ENCODE peak calls at places on chromosomes 16 and 17, in seven cellular contexts. X, D, B, E, I, F and K are unnamed samples.
A peak's percentile ranks its signal among the peaks of the same experiment; 100 is the strongest.

GRCh38 chr16:85303354-85303883 is 191.1 kb upstream of the CIBAR2 start:
- DNase-seq in F (peak; percentile 28), B (peak; percentile 92), E (peak; percentile 95), X (peak; percentile 65), I (peak; percentile 81), D (no peak), K (no peak)

GRCh38 chr17:51860934-51861561 is 297.5 kb downstream of the CA10 start:
- DNase-seq in B (peak; percentile 32), D (no peak), I (peak; percentile 50), F (peak; percentile 44), X (peak; percentile 18), E (peak; percentile 81), K (peak; percentile 28)

GRCh38 chr17:45427181-45427835 is 5.4 kb downstream of the ARHGAP27 start:
- DNase-seq in E (no peak), X (no peak), B (no peak), F (no peak), D (no peak), I (peak; percentile 23), K (no peak)

GRCh38 chr17:21814776-21815175 is 122.5 kb downstream of the KCNJ18 start:
- DNase-seq in B (peak; percentile 1), X (no peak), D (no peak), E (no peak), F (no peak), I (no peak), K (no peak)

GRCh38 chr17:72555052-72555451 is 434.2 kb downstream of the SOX9 start:
- DNase-seq in F (no peak), I (no peak), B (no peak), D (no peak), E (no peak), X (no peak), K (no peak)

GRCh38 chr16:14196539-14196938 is 125.4 kb downstream of the MRTFB start:
- DNase-seq in B (no peak), D (no peak), I (peak; percentile 12), X (no peak), E (no peak), F (no peak), K (no peak)

GRCh38 chr17:44871546-44871945 is 23.9 kb downstream of the HIGD1B start:
- DNase-seq in B (no peak), I (no peak), X (no peak), D (no peak), F (no peak), E (no peak), K (no peak)

GRCh38 chr16:48901712-48902374 is 291.9 kb upstream of the N4BP1 start:
- DNase-seq in D (no peak), I (peak; percentile 41), B (no peak), X (peak; percentile 15), F (no peak), E (no peak), K (no peak)

GRCh38 chr17:37672545-37673078 is 29.4 kb upstream of the DDX52 start:
- DNase-seq in B (no peak), E (no peak), D (no peak), I (no peak), F (no peak), X (no peak), K (no peak)

GRCh38 chr16:86680137-86680536 is 101.8 kb downstream of the FOXL1 start:
- DNase-seq in E (no peak), I (no peak), X (no peak), D (no peak), F (no peak), B (no peak), K (no peak)

GRCh38 chr16:86673090-86673955 is 95.0 kb downstream of the FOXL1 start:
- DNase-seq in E (no peak), D (no peak), I (no peak), B (no peak), F (no peak), X (no peak), K (no peak)

GRCh38 chr16:86673956-86674453 is 95.7 kb downstream of the FOXL1 start:
- DNase-seq in D (no peak), E (no peak), F (no peak), I (no peak), X (no peak), B (no peak), K (no peak)

GRCh38 chr16:86679490-86679889 is 101.1 kb downstream of the FOXL1 start:
- DNase-seq in D (no peak), X (no peak), B (no peak), I (no peak), E (no peak), F (no peak), K (no peak)

DNA sequence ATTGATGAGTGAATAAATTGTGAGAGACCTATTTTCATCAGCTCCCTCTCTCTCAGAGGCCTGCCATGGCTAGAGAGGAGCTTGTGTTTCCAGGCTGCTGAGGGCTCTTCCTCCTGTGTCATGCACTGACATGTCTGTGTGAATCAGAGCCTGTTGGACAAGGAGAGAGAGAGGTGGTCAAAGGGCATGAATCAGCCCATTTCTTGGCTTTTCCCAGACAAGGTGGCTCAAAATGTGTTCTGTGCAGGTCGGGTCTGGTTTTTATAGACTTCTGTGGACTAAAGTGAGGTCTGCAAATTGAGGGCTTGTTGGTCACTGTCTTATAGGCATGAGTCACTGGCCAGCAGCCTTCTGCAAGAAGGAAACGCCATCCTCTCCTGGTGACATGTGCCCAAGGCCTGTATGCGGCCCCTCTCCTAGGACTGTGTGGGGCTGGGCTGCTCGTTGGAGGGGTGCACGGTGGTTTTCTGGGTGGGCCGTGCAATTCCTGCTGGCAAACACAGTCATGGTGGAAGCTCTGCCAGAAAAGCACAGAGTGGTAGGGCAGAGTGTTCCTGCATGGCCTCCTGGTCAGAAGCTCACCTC is 98.0 kb downstream of the FOXL1 start:
- DNase-seq in I (no peak), F (no peak), E (no peak), B (no peak), D (no peak), X (peak; percentile 21), K (no peak)
- TF ChIP-seq JUND in I (peak; percentile 70), F (no peak), E (no peak), B (no peak), D (no peak), X (peak; percentile 43), K (no peak)

DNA sequence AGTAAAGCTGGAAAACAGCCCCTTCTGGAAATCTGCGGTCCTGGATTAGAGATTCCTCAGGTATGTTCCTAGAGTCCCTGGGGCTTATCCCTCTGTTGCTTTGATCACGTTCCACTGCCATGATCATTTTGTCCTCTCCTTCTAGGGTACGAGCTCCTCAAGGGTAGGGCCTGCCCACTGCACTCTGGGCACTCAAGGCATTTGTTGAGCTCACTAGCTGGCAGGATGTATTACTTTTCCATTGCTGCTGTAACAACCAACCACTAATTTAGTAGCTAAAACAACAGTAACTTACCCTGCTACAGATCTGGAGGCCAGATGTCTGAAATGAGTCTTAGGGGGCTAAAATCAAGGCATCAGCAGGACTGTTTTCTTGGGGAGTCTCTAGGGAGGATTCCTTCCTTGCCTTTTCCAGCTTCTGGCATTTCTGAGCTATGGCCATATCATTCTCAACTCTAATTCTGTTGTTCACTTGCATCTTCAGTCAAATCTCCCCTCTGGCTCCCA is 65.7 kb downstream of the ARSG start:
- DNase-seq in X (no peak), F (no peak), B (no peak), D (no peak), E (no peak), I (no peak), K (no peak)
- TF ChIP-seq JUND in X (no peak), F (no peak), B (no peak), D (no peak), E (no peak), I (no peak), K (no peak)

GRCh38 chr16:60181542-60181941 is 1447.4 kb upstream of the GOT2 start:
- DNase-seq in I (no peak), D (no peak), B (no peak), E (no peak), F (no peak), X (no peak), K (no peak)
- TF ChIP-seq JUND in I (no peak), D (no peak), B (no peak), E (no peak), F (no peak), X (no peak), K (no peak)

DNA sequence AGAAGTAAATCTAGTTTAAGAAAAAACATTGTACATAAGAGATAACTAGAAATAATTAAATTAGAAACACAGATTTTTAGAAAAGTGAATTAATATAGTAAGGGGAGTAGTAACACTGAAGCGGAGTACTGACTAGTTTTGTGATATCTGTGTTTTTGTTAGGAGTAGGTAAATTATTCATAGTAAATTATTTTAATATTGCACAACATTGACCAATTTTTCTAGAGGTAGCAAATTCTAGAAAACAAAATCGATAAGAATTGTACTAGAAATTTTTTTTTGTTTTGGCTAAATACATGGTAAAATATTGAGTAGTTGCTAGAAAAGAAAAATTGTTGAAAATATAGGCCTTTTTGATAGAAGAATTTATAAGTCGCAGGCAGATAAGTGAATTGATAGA is 156.5 kb downstream of the CHD9 start:
- DNase-seq in B (no peak), D (no peak), X (no peak), F (no peak), E (no peak), I (no peak), K (no peak)
- TF ChIP-seq JUND in B (no peak), D (no peak), X (no peak), F (no peak), E (no peak), I (no peak), K (no peak)

GRCh38 chr17:83055911-83056582 is 23.4 kb upstream of the METRNL start:
- DNase-seq in D (no peak), B (no peak), E (peak; percentile 11), I (no peak), X (no peak), F (peak; percentile 45), K (no peak)
- TF ChIP-seq JUND in D (no peak), B (peak; percentile 63), E (no peak), I (no peak), X (no peak), F (no peak), K (no peak)

GRCh38 chr16:57480127-57480753 is 6.1 kb downstream of the DOK4 start:
- DNase-seq in X (no peak), I (peak; percentile 62), D (no peak), E (no peak), F (peak; percentile 88), B (peak; percentile 80), K (no peak)
- TF ChIP-seq JUND in X (no peak), I (no peak), D (no peak), E (no peak), F (no peak), B (no peak), K (no peak)